ENCODE peak calls at places on chromosomes 2 and 18, in eight cellular contexts. D, P, C, T, U, A, W and O are unnamed samples.
A peak's percentile ranks its signal among the peaks of the same experiment; 100 is the strongest.

GRCh38 chr2:240428245-240428644 is 7.2 kb upstream of the GPC1 start:
- DNase-seq in D (no peak), P (no peak), C (no peak), T (no peak), U (no peak), A (no peak), W (no peak), O (no peak)

GRCh38 chr2:46519265-46519664 is 39.9 kb downstream of the TMEM247 start:
- DNase-seq in D (no peak), P (no peak), C (no peak), T (no peak), U (no peak), A (no peak), W (no peak), O (no peak)

GRCh38 chr2:43070039-43070438 is 156.4 kb downstream of the ZFP36L2 start:
- DNase-seq in D (no peak), P (no peak), C (no peak), T (no peak), U (peak; percentile 77), A (no peak), W (no peak), O (no peak)

GRCh38 chr18:50727721-50728470 is 91.9 kb downstream of the MRO start:
- DNase-seq in D (no peak), P (no peak), C (no peak), T (no peak), U (no peak), A (no peak), W (no peak), O (no peak)

GRCh38 chr2:70958759-70959158 is 19.7 kb upstream of the ANKRD53 start:
- DNase-seq in D (no peak), P (no peak), C (no peak), T (no peak), U (no peak), A (no peak), W (no peak), O (no peak)

GRCh38 chr2:25042321-25043240 is 705 bp downstream of the EFR3B start:
- DNase-seq in D (no peak), P (no peak), C (peak; percentile 47), T (no peak), U (peak; percentile 17), A (peak; percentile 11), W (no peak), O (peak; percentile 16)

GRCh38 chr2:98504386-98505109 is 59.9 kb downstream of the INPP4A start:
- DNase-seq in D (no peak), P (no peak), C (no peak), T (no peak), U (no peak), A (no peak), W (no peak), O (no peak)

GRCh38 chr2:28628506-28628905 is 123.1 kb upstream of the PPP1CB start:
- DNase-seq in D (no peak), P (no peak), C (no peak), T (no peak), U (no peak), A (no peak), W (no peak), O (no peak)

GRCh38 chr2:190649798-190650390 is 1.0 kb downstream of the NAB1 start:
- DNase-seq in D (no peak), P (no peak), C (peak; percentile 14), T (no peak), U (peak; percentile 26), A (peak; percentile 19), W (no peak), O (peak; percentile 27)

GRCh38 chr18:9916067-9916684 is 2.4 kb downstream of the VAPA start:
- DNase-seq in D (no peak), P (no peak), C (no peak), T (no peak), U (peak; percentile 30), A (peak; percentile 29), W (no peak), O (no peak)

GRCh38 chr2:225097035-225097434 is 54.8 kb upstream of the DOCK10 start:
- DNase-seq in D (no peak), P (no peak), C (no peak), T (no peak), U (no peak), A (no peak), W (no peak), O (no peak)

GRCh38 chr18:28903366-28903765 is 726.4 kb upstream of the CDH2 start:
- DNase-seq in D (no peak), P (no peak), C (no peak), T (no peak), U (no peak), A (peak; percentile 20), W (no peak), O (no peak)

GRCh38 chr2:27888790-27889189 is 1.4 kb downstream of the RBKS start:
- DNase-seq in D (no peak), P (no peak), C (no peak), T (no peak), U (no peak), A (peak; percentile 78), W (no peak), O (no peak)

GRCh38 chr2:203170502-203170901 is 68.3 kb upstream of the CYP20A1 start:
- DNase-seq in D (no peak), P (no peak), C (no peak), T (no peak), U (no peak), A (no peak), W (no peak), O (no peak)

GRCh38 chr18:59267511-59268126 is 5.6 kb downstream of the RAX start:
- DNase-seq in D (no peak), P (no peak), C (peak; percentile 15), T (no peak), U (no peak), A (no peak), W (no peak), O (no peak)

GRCh38 chr2:71212336-71212735 is 14.6 kb downstream of the PAIP2B start:
- DNase-seq in D (no peak), P (no peak), C (no peak), T (no peak), U (no peak), A (no peak), W (no peak), O (no peak)

GRCh38 chr2:105100064-105100840 is 62.4 kb downstream of the MRPS9 start:
- DNase-seq in D (no peak), P (no peak), C (no peak), T (no peak), U (no peak), A (no peak), W (no peak), O (no peak)

GRCh38 chr2:113174369-113174735 is 581 bp downstream of the PSD4 start:
- DNase-seq in D (no peak), P (no peak), C (no peak), T (no peak), U (no peak), A (no peak), W (no peak), O (no peak)